ENCODE peak calls at places on chromosome 20, in eight cellular contexts. One of them, this sample, is unnamed.

GRCh38 chr20:20719411-20719810 is 7.0 kb upstream of the RALGAPA2 start:
- DNase-seq in mesendoderm: no peak
- DNase-seq in H9: no peak
- DNase-seq in endothelial cell of umbilical vein: no peak
- DNase-seq in IMR-90: no peak
- DNase-seq in GM23248: no peak
- DNase-seq in MM.1S: no peak
- DNase-seq in HCT116: no peak
- DNase-seq in this sample: no peak

GRCh38 chr20:58700121-58700780 is 7.7 kb downstream of the NPEPL1 start:
- DNase-seq in mesendoderm: no peak
- DNase-seq in H9: no peak
- DNase-seq in endothelial cell of umbilical vein: no peak
- DNase-seq in IMR-90: peak
- DNase-seq in GM23248: peak
- DNase-seq in MM.1S: no peak
- DNase-seq in HCT116: no peak
- DNase-seq in this sample: no peak

GRCh38 chr20:8997720-8998119 is 71.2 kb upstream of the PLCB4 start:
- DNase-seq in mesendoderm: peak
- DNase-seq in H9: no peak
- DNase-seq in endothelial cell of umbilical vein: no peak
- DNase-seq in IMR-90: no peak
- DNase-seq in GM23248: no peak
- DNase-seq in MM.1S: no peak
- DNase-seq in HCT116: no peak
- DNase-seq in this sample: no peak

GRCh38 chr20:10647471-10647870 is 26.3 kb downstream of the JAG1 start:
- DNase-seq in mesendoderm: peak
- DNase-seq in H9: no peak
- DNase-seq in endothelial cell of umbilical vein: no peak
- DNase-seq in IMR-90: no peak
- DNase-seq in GM23248: peak
- DNase-seq in MM.1S: no peak
- DNase-seq in HCT116: no peak
- DNase-seq in this sample: peak

GRCh38 chr20:9609892-9610502 is 95.6 kb downstream of the LAMP5 start:
- DNase-seq in mesendoderm: peak
- DNase-seq in H9: peak
- DNase-seq in endothelial cell of umbilical vein: peak
- DNase-seq in IMR-90: peak
- DNase-seq in GM23248: peak
- DNase-seq in MM.1S: peak
- DNase-seq in HCT116: peak
- DNase-seq in this sample: peak

GRCh38 chr20:9388826-9389187 is 125.6 kb upstream of the LAMP5 start:
- DNase-seq in mesendoderm: no peak
- DNase-seq in H9: no peak
- DNase-seq in endothelial cell of umbilical vein: no peak
- DNase-seq in IMR-90: no peak
- DNase-seq in GM23248: no peak
- DNase-seq in MM.1S: no peak
- DNase-seq in HCT116: no peak
- DNase-seq in this sample: no peak

GRCh38 chr20:64139200-64140081 is 24.8 kb upstream of the MYT1 start:
- DNase-seq in mesendoderm: no peak
- DNase-seq in H9: no peak
- DNase-seq in endothelial cell of umbilical vein: no peak
- DNase-seq in IMR-90: no peak
- DNase-seq in GM23248: no peak
- DNase-seq in MM.1S: no peak
- DNase-seq in HCT116: no peak
- DNase-seq in this sample: no peak

GRCh38 chr20:34300809-34301586 is 2.2 kb downstream of the AHCY start:
- DNase-seq in mesendoderm: peak
- DNase-seq in H9: no peak
- DNase-seq in endothelial cell of umbilical vein: no peak
- DNase-seq in IMR-90: no peak
- DNase-seq in GM23248: peak
- DNase-seq in MM.1S: no peak
- DNase-seq in HCT116: no peak
- DNase-seq in this sample: no peak

GRCh38 chr20:59576216-59576953 is 28.0 kb upstream of the PHACTR3 start:
- DNase-seq in mesendoderm: peak
- DNase-seq in H9: peak
- DNase-seq in endothelial cell of umbilical vein: no peak
- DNase-seq in IMR-90: no peak
- DNase-seq in GM23248: no peak
- DNase-seq in MM.1S: no peak
- DNase-seq in HCT116: no peak
- DNase-seq in this sample: no peak

GRCh38 chr20:34892671-34893070 is 16.3 kb downstream of the ACSS2 start:
- DNase-seq in mesendoderm: no peak
- DNase-seq in H9: no peak
- DNase-seq in endothelial cell of umbilical vein: no peak
- DNase-seq in IMR-90: no peak
- DNase-seq in GM23248: no peak
- DNase-seq in MM.1S: no peak
- DNase-seq in HCT116: no peak
- DNase-seq in this sample: no peak

GRCh38 chr20:15682690-15683089 is 890.6 kb downstream of the KIF16B start:
- DNase-seq in mesendoderm: no peak
- DNase-seq in H9: no peak
- DNase-seq in endothelial cell of umbilical vein: peak
- DNase-seq in IMR-90: no peak
- DNase-seq in GM23248: peak
- DNase-seq in MM.1S: no peak
- DNase-seq in HCT116: no peak
- DNase-seq in this sample: no peak

GRCh38 chr20:58950603-58951002 is 30.5 kb upstream of the NELFCD start:
- DNase-seq in mesendoderm: peak
- DNase-seq in H9: no peak
- DNase-seq in endothelial cell of umbilical vein: no peak
- DNase-seq in IMR-90: no peak
- DNase-seq in GM23248: no peak
- DNase-seq in MM.1S: no peak
- DNase-seq in HCT116: no peak
- DNase-seq in this sample: no peak

GRCh38 chr20:15214051-15214450 is 876.6 kb upstream of the FLRT3 start:
- DNase-seq in mesendoderm: no peak
- DNase-seq in H9: no peak
- DNase-seq in endothelial cell of umbilical vein: no peak
- DNase-seq in IMR-90: no peak
- DNase-seq in GM23248: no peak
- DNase-seq in MM.1S: no peak
- DNase-seq in HCT116: no peak
- DNase-seq in this sample: no peak

GRCh38 chr20:34145280-34145819 is 33.3 kb upstream of the EIF2S2 start:
- DNase-seq in mesendoderm: no peak
- DNase-seq in H9: no peak
- DNase-seq in endothelial cell of umbilical vein: no peak
- DNase-seq in IMR-90: no peak
- DNase-seq in GM23248: no peak
- DNase-seq in MM.1S: no peak
- DNase-seq in HCT116: no peak
- DNase-seq in this sample: no peak

GRCh38 chr20:8527998-8528397 is 395.9 kb downstream of the PLCB1 start:
- DNase-seq in mesendoderm: no peak
- DNase-seq in H9: no peak
- DNase-seq in endothelial cell of umbilical vein: peak
- DNase-seq in IMR-90: peak
- DNase-seq in GM23248: peak
- DNase-seq in MM.1S: peak
- DNase-seq in HCT116: no peak
- DNase-seq in this sample: peak

GRCh38 chr20:8007490-8007889 is 12.1 kb downstream of the TMX4 start:
- DNase-seq in mesendoderm: peak
- DNase-seq in H9: no peak
- DNase-seq in endothelial cell of umbilical vein: no peak
- DNase-seq in IMR-90: no peak
- DNase-seq in GM23248: no peak
- DNase-seq in MM.1S: no peak
- DNase-seq in HCT116: no peak
- DNase-seq in this sample: no peak

DNA sequence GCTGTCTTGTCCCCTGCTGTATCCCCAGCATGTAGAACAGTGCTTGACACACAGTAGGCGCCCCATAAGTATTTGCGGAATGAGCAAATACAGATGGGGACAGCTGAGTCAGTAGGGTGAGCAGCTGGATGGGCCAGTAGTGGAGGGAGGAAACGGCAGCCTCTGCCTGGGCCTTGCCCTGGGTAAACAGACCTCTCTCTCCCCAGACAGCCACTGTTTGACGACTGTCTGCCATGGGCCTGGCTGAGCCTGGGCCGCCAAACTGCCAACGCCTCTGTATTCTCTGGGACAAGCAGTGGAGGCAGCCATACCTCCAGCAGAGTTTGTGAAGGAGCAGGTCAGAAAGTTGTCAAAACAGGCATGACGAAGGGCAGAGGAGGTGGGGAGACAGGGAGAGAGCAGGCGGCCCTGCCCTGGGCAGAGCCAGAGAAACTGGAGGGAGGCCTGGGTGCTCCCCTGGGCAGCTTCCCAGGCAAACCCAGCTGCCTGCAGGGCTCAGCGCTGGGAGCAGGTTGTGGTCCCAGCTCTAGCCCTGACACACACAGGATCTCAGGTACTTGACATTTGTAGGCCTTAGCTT is 15.2 kb downstream of the HNF4A start:
- DNase-seq in mesendoderm: peak
- DNase-seq in H9: peak
- DNase-seq in endothelial cell of umbilical vein: no peak
- DNase-seq in IMR-90: no peak
- DNase-seq in GM23248: no peak
- DNase-seq in MM.1S: no peak
- DNase-seq in HCT116: no peak
- DNase-seq in this sample: no peak
- H3K9ac ChIP-seq in mesendoderm: no peak
- H3K9ac ChIP-seq in H9: no peak
- H3K9ac ChIP-seq in endothelial cell of umbilical vein: no peak
- H3K9ac ChIP-seq in IMR-90: no peak
- H3K9ac ChIP-seq in GM23248: no peak
- H3K9ac ChIP-seq in MM.1S: no peak
- H3K9ac ChIP-seq in HCT116: no peak
- H3K9ac ChIP-seq in this sample: no peak

GRCh38 chr20:41058007-41058673 is 29.5 kb downstream of the TOP1 start:
- DNase-seq in mesendoderm: peak
- DNase-seq in H9: no peak
- DNase-seq in endothelial cell of umbilical vein: peak
- DNase-seq in IMR-90: peak
- DNase-seq in GM23248: peak
- DNase-seq in MM.1S: no peak
- DNase-seq in HCT116: peak
- DNase-seq in this sample: no peak

GRCh38 chr20:41055679-41056078 is 27.1 kb downstream of the TOP1 start:
- DNase-seq in mesendoderm: no peak
- DNase-seq in H9: no peak
- DNase-seq in endothelial cell of umbilical vein: no peak
- DNase-seq in IMR-90: peak
- DNase-seq in GM23248: no peak
- DNase-seq in MM.1S: no peak
- DNase-seq in HCT116: no peak
- DNase-seq in this sample: no peak

GRCh38 chr20:41059236-41059635 is 30.6 kb downstream of the TOP1 start:
- DNase-seq in mesendoderm: no peak
- DNase-seq in H9: no peak
- DNase-seq in endothelial cell of umbilical vein: no peak
- DNase-seq in IMR-90: no peak
- DNase-seq in GM23248: no peak
- DNase-seq in MM.1S: no peak
- DNase-seq in HCT116: no peak
- DNase-seq in this sample: no peak

GRCh38 chr20:41061155-41061554 is 32.5 kb downstream of the TOP1 start:
- DNase-seq in mesendoderm: no peak
- DNase-seq in H9: no peak
- DNase-seq in endothelial cell of umbilical vein: no peak
- DNase-seq in IMR-90: no peak
- DNase-seq in GM23248: no peak
- DNase-seq in MM.1S: no peak
- DNase-seq in HCT116: no peak
- DNase-seq in this sample: no peak

DNA sequence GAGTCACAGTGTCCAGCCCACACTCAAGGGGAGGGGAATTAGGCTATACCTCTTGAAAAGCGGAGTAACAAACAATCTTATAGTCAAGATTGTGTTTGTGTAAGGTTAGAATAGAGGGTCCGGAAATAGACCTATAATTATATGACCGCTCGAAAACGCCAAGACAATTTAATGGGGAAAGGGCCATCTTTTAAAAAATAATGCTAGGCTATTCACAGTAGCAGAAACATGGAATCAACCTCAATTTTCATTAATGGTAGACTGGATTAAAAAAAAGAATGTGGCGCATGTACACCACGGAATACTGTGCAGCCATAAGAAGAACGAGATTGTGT is 30.0 kb downstream of the TOP1 start:
- DNase-seq in mesendoderm: no peak
- DNase-seq in H9: no peak
- DNase-seq in endothelial cell of umbilical vein: no peak
- DNase-seq in IMR-90: no peak
- DNase-seq in GM23248: no peak
- DNase-seq in MM.1S: no peak
- DNase-seq in HCT116: no peak
- DNase-seq in this sample: no peak
- H3K9ac ChIP-seq in mesendoderm: no peak
- H3K9ac ChIP-seq in H9: no peak
- H3K9ac ChIP-seq in endothelial cell of umbilical vein: no peak
- H3K9ac ChIP-seq in IMR-90: no peak
- H3K9ac ChIP-seq in GM23248: no peak
- H3K9ac ChIP-seq in MM.1S: no peak
- H3K9ac ChIP-seq in HCT116: no peak
- H3K9ac ChIP-seq in this sample: no peak

GRCh38 chr20:38050691-38051090 is 17.1 kb downstream of the RPRD1B start:
- DNase-seq in mesendoderm: no peak
- DNase-seq in H9: no peak
- DNase-seq in endothelial cell of umbilical vein: no peak
- DNase-seq in IMR-90: peak
- DNase-seq in GM23248: peak
- DNase-seq in MM.1S: no peak
- DNase-seq in HCT116: no peak
- DNase-seq in this sample: peak
- H3K9ac ChIP-seq in mesendoderm: no peak
- H3K9ac ChIP-seq in H9: no peak
- H3K9ac ChIP-seq in endothelial cell of umbilical vein: no peak
- H3K9ac ChIP-seq in IMR-90: no peak
- H3K9ac ChIP-seq in GM23248: no peak
- H3K9ac ChIP-seq in MM.1S: no peak
- H3K9ac ChIP-seq in HCT116: no peak
- H3K9ac ChIP-seq in this sample: no peak

DNA sequence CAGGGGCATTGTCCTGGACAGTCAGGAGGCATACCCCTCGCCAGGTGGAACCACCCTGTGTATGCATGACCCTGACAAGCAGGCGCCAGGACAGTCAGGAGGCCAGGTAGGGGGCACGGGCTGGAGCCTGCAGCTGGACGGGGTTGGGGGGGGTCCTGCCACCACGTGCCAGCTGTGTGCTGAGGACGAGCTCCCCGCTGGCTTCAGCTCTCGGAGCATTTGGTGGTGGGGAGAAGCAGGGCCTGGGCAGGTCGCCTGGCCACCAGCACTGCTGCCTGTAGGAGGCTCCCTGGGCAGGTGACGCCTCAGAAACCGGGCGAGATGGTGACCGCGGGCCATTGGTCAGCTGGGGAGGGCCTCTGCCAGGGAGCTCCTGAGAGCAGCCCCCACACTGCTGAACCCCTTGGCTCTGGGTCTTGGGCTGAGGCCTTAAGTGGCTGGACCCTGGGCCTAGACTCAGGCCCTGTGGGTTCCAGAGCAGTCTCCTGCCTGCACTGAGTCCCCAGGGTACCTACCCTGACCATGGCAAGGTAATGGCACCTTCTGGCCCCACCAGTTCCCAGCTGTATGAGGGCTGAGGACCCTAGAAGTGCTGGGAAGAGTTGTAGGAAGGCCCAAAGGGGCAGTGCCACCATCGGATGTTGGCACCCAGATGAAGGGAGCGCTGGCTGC is 794 bp downstream of the SLC17A9 start:
- DNase-seq in mesendoderm: peak
- DNase-seq in H9: no peak
- DNase-seq in endothelial cell of umbilical vein: peak
- DNase-seq in IMR-90: no peak
- DNase-seq in GM23248: peak
- DNase-seq in MM.1S: no peak
- DNase-seq in HCT116: no peak
- DNase-seq in this sample: no peak
- H3K9ac ChIP-seq in mesendoderm: peak
- H3K9ac ChIP-seq in H9: no peak
- H3K9ac ChIP-seq in endothelial cell of umbilical vein: peak
- H3K9ac ChIP-seq in IMR-90: peak
- H3K9ac ChIP-seq in GM23248: peak
- H3K9ac ChIP-seq in MM.1S: peak
- H3K9ac ChIP-seq in HCT116: peak
- H3K9ac ChIP-seq in this sample: no peak